ENCODE peak calls at places on chromosomes 2 and 18, in seven cellular contexts. E, V, C, O, I, H and K are unnamed samples.

GRCh38 chr2:220165401-220165800 is 538.0 kb downstream of the SLC4A3 start:
- DNase-seq in E (no peak), V (peak), C (no peak), O (peak), I (no peak), H (no peak), K (no peak)

GRCh38 chr2:120779781-120780283 is 44.2 kb downstream of the GLI2 start:
- DNase-seq in E (peak), V (peak), C (no peak), O (peak), I (no peak), H (peak), K (peak)

GRCh38 chr2:148716378-148716777 is 71.8 kb downstream of the EPC2 start:
- DNase-seq in E (no peak), V (no peak), C (no peak), O (no peak), I (no peak), H (no peak), K (no peak)

GRCh38 chr2:15795426-15795825 is 144.9 kb upstream of the MYCN start:
- DNase-seq in E (peak), V (peak), C (no peak), O (no peak), I (no peak), H (no peak), K (no peak)

GRCh38 chr2:119429225-119430000 is 2.2 kb upstream of the TMEM37 start:
- DNase-seq in E (peak), V (peak), C (peak), O (no peak), I (no peak), H (peak), K (no peak)

GRCh38 chr2:86223098-86223681 is 23.9 kb downstream of the MRPL35 start:
- DNase-seq in E (peak), V (peak), C (peak), O (no peak), I (peak), H (peak), K (no peak)

GRCh38 chr2:152432206-152432653 is 97.3 kb downstream of the FMNL2 start:
- DNase-seq in E (peak), V (no peak), C (peak), O (peak), I (peak), H (peak), K (peak)

GRCh38 chr2:101089419-101089818 is 61.8 kb downstream of the TBC1D8 start:
- DNase-seq in E (no peak), V (no peak), C (no peak), O (no peak), I (no peak), H (no peak), K (no peak)

GRCh38 chr18:52200891-52201663 is 138.9 kb upstream of the DCC start:
- DNase-seq in E (no peak), V (no peak), C (no peak), O (no peak), I (no peak), H (no peak), K (no peak)

GRCh38 chr2:56754627-56755026 is 570.8 kb downstream of the CCDC85A start:
- DNase-seq in E (no peak), V (no peak), C (no peak), O (no peak), I (no peak), H (no peak), K (no peak)